ENCODE peak calls at places on chromosomes 16 and 17, in nine cellular contexts. K is psoas muscle; D is ELR; E is astrocyte of the cerebellum; X is dermis blood vessel endothelial cell; R is mesothelial cell of epicardium; T is stimulated activated CD8-positive, alpha-beta memory T cell treated with anti-CD3 and anti-CD28 coated beads, Interleukin-2, amount 100 ng/mL, for 48 hours; S is kidney epithelial cell; F is AG08395. H is an unnamed sample.

GRCh38 chr16:81770008-81770407 is 9.1 kb upstream of the PLCG2 start:
- DNase-seq in K (no peak), D (no peak), E (no peak), X (no peak), R (no peak), T (no peak), S (no peak), F (no peak), H (no peak)

GRCh38 chr17:3669548-3669947 is 936 bp downstream of the EMC6 start:
- DNase-seq in K (no peak), D (no peak), E (no peak), X (no peak), R (no peak), T (no peak), S (no peak), F (no peak), H (no peak)

GRCh38 chr17:42653179-42654124 is 5.6 kb upstream of the TUBG2 start:
- DNase-seq in K (peak; percentile 85), D (peak; percentile 73), E (no peak), X (no peak), R (peak; percentile 48), T (no peak), S (no peak), F (peak; percentile 80), H (no peak)

GRCh38 chr16:75216127-75216526 is 2.7 kb upstream of the CTRB1 start:
- DNase-seq in K (no peak), D (no peak), E (peak; percentile 18), X (no peak), R (no peak), T (no peak), S (no peak), F (no peak), H (no peak)

GRCh38 chr17:80949451-80950421 is 41.9 kb upstream of the CHMP6 start:
- DNase-seq in K (peak; percentile 42), D (peak; percentile 13), E (no peak), X (no peak), R (no peak), T (no peak), S (no peak), F (no peak), H (no peak)

GRCh38 chr16:54477766-54478165 is 191.2 kb upstream of the IRX3 start:
- DNase-seq in K (no peak), D (no peak), E (no peak), X (no peak), R (no peak), T (no peak), S (no peak), F (no peak), H (no peak)

GRCh38 chr16:75216576-75216975 is 2.2 kb upstream of the CTRB1 start:
- DNase-seq in K (no peak), D (no peak), E (no peak), X (no peak), R (no peak), T (no peak), S (no peak), F (no peak), H (no peak)

GRCh38 chr16:27083861-27084261 is 17.1 kb downstream of the C16orf82 start:
- DNase-seq in K (no peak), D (no peak), E (no peak), X (no peak), R (no peak), T (no peak), S (no peak), F (peak; percentile 10), H (no peak)

GRCh38 chr17:63973930-63974593 is 1.3 kb upstream of the SCN4A start:
- DNase-seq in K (peak; percentile 93), D (peak; percentile 42), E (no peak), X (no peak), R (no peak), T (no peak), S (no peak), F (peak; percentile 26), H (no peak)

GRCh38 chr16:74449470-74449869 is 28.2 kb upstream of the CLEC18B start:
- DNase-seq in K (peak; percentile 58), D (peak; percentile 90), E (no peak), X (peak; percentile 43), R (no peak), T (no peak), S (no peak), F (peak; percentile 78), H (no peak)

GRCh38 chr17:40075216-40076100 is 12.7 kb downstream of the THRA start:
- DNase-seq in K (peak; percentile 93), D (peak; percentile 70), E (no peak), X (peak; percentile 76), R (no peak), T (no peak), S (no peak), F (peak; percentile 61), H (peak; percentile 89)

GRCh38 chr16:70700101-70701020 is 14.5 kb upstream of the MTSS2 start:
- DNase-seq in K (peak; percentile 93), D (no peak), E (peak; percentile 27), X (no peak), R (no peak), T (no peak), S (no peak), F (no peak), H (peak; percentile 89)

GRCh38 chr17:74210191-74211140 is 2.9 kb upstream of the TTYH2 start:
- DNase-seq in K (peak; percentile 84), D (peak; percentile 77), E (no peak), X (peak; percentile 84), R (peak; percentile 77), T (peak; percentile 57), S (no peak), F (peak; percentile 88), H (peak; percentile 90)

GRCh38 chr16:80583466-80583865 is 42.7 kb downstream of the DYNLRB2 start:
- DNase-seq in K (no peak), D (peak; percentile 61), E (peak; percentile 38), X (no peak), R (no peak), T (peak; percentile 41), S (no peak), F (peak; percentile 82), H (peak; percentile 9)

GRCh38 chr16:57146735-57147134 is 39.1 kb downstream of the PSME3IP1 start:
- DNase-seq in K (no peak), D (peak; percentile 42), E (no peak), X (peak; percentile 45), R (no peak), T (no peak), S (no peak), F (no peak), H (no peak)

GRCh38 chr17:45809484-45809883 is 25.4 kb downstream of the CRHR1 start:
- DNase-seq in K (no peak), D (no peak), E (no peak), X (no peak), R (no peak), T (no peak), S (no peak), F (no peak), H (no peak)

GRCh38 chr17:63436523-63437110 is 9.5 kb downstream of the CYB561 start:
- DNase-seq in K (peak; percentile 63), D (no peak), E (no peak), X (peak; percentile 75), R (no peak), T (no peak), S (no peak), F (no peak), H (no peak)

GRCh38 chr17:7620835-7621234 is 6.1 kb upstream of the FXR2 start:
- DNase-seq in K (no peak), D (no peak), E (no peak), X (no peak), R (no peak), T (no peak), S (no peak), F (no peak), H (no peak)

GRCh38 chr17:3040882-3041281 is 22.5 kb downstream of the OR1D5 start:
- DNase-seq in K (no peak), D (no peak), E (no peak), X (no peak), R (no peak), T (no peak), S (no peak), F (no peak), H (no peak)

GRCh38 chr17:70080541-70081347 is 5.7 kb downstream of the KCNJ16 start:
- DNase-seq in K (no peak), D (no peak), E (peak; percentile 88), X (no peak), R (no peak), T (no peak), S (no peak), F (peak; percentile 61), H (no peak)

GRCh38 chr16:11389631-11390565 is 44.6 kb downstream of the RMI2 start:
- DNase-seq in K (no peak), D (no peak), E (no peak), X (no peak), R (no peak), T (no peak), S (no peak), F (no peak), H (no peak)

GRCh38 chr17:14201087-14201486 is 35.6 kb downstream of the CDRT15 start:
- DNase-seq in K (no peak), D (no peak), E (no peak), X (no peak), R (no peak), T (no peak), S (no peak), F (no peak), H (no peak)

GRCh38 chr16:56238188-56238587 is 46.9 kb downstream of the GNAO1 start:
- DNase-seq in K (no peak), D (no peak), E (no peak), X (no peak), R (no peak), T (no peak), S (no peak), F (no peak), H (no peak)

H was measured in globus pallidus.